ENCODE peak calls at places on chromosome 20, in four cellular contexts. H, Q, Y and X are unnamed samples.

GRCh38 chr20:297925-298754 is 770 bp downstream of the ZCCHC3 start:
- DNase-seq in Q (peak; percentile 83), Y (peak; percentile 48), H (peak; percentile 35), X (peak; percentile 38)

GRCh38 chr20:62370115-62370806 is 3.1 kb upstream of the LAMA5 start:
- DNase-seq in Y (peak; percentile 45), H (no peak), Q (peak; percentile 71), X (no peak)

GRCh38 chr20:37542281-37542680 is 14.6 kb upstream of the BLCAP start:
- DNase-seq in Y (no peak), Q (peak; percentile 63), H (peak; percentile 81), X (no peak)

GRCh38 chr20:7980332-7981046 is 39.1 kb downstream of the TMX4 start:
- DNase-seq in H (peak; percentile 79), Q (peak; percentile 60), Y (peak; percentile 15), X (peak; percentile 17)

GRCh38 chr20:45010399-45010828 is 44.1 kb downstream of the STK4 start:
- DNase-seq in Q (no peak), Y (no peak), H (no peak), X (no peak)

GRCh38 chr20:48544402-48545333 is 283.1 kb downstream of the PREX1 start:
- DNase-seq in Y (no peak), H (no peak), Q (no peak), X (no peak)

GRCh38 chr20:5654557-5654956 is 95.6 kb upstream of the SHLD1 start:
- DNase-seq in H (peak; percentile 93), Q (peak; percentile 99), Y (peak; percentile 28), X (no peak)

GRCh38 chr20:44776977-44777376 is 31.3 kb downstream of the KCNK15 start:
- DNase-seq in H (peak; percentile 31), Y (peak; percentile 22), Q (peak; percentile 18), X (peak; percentile 69)

GRCh38 chr20:23673209-23673608 is 15.6 kb downstream of the CST4 start:
- DNase-seq in Q (no peak), H (no peak), Y (no peak), X (no peak)

GRCh38 chr20:37500311-37500710 is 20.7 kb upstream of the NNAT start:
- DNase-seq in Q (no peak), H (no peak), Y (no peak), X (no peak)

GRCh38 chr20:43961541-43962471 is 47.2 kb downstream of the TOX2 start:
- DNase-seq in H (no peak), Q (no peak), Y (no peak), X (peak; percentile 20)

GRCh38 chr20:19739351-19739750 is 18.7 kb upstream of the RIN2 start:
- DNase-seq in Q (no peak), H (no peak), Y (no peak), X (no peak)

GRCh38 chr20:19734811-19735210 is 23.2 kb upstream of the RIN2 start:
- DNase-seq in Q (no peak), H (no peak), Y (no peak), X (no peak)

GRCh38 chr20:19738936-19739335 is 19.1 kb upstream of the RIN2 start:
- DNase-seq in H (no peak), Q (no peak), Y (no peak), X (no peak)

GRCh38 chr20:19737025-19737424 is 21.0 kb upstream of the RIN2 start:
- DNase-seq in Y (no peak), H (peak; percentile 33), Q (peak; percentile 85), X (no peak)

GRCh38 chr20:19735446-19735845 is 22.6 kb upstream of the RIN2 start:
- DNase-seq in H (peak; percentile 48), Q (peak; percentile 86), Y (no peak), X (no peak)
- TF ChIP-seq HMGXB4 in H (no peak), Q (no peak), Y (no peak), X (no peak)

GRCh38 chr20:2838170-2838797 is 2.2 kb downstream of the PCED1A start:
- DNase-seq in Y (peak; percentile 1), Q (no peak), H (no peak), X (no peak)

GRCh38 chr20:2838847-2839671 is 1.4 kb downstream of the PCED1A start:
- DNase-seq in Y (peak; percentile 0), H (no peak), Q (no peak), X (no peak)

GRCh38 chr20:2840138-2840966 is at the start of the genes PCED1A and VPS16:
- DNase-seq in H (peak; percentile 84), Q (peak; percentile 90), Y (peak; percentile 90), X (peak; percentile 81)

GRCh38 chr20:2839732-2840137 is 720 bp downstream of the PCED1A start:
- DNase-seq in Y (no peak), Q (no peak), H (no peak), X (no peak)

GRCh38 chr20:2840967-2841531 is 504 bp downstream of the VPS16 start:
- DNase-seq in Q (peak; percentile 59), Y (peak; percentile 52), H (peak; percentile 66), X (peak; percentile 65)
- TF ChIP-seq MAX in Q (no peak), Y (no peak), H (no peak), X (no peak)

GRCh38 chr20:51573576-51574243 is 31.2 kb upstream of the NFATC2 start:
- DNase-seq in Y (no peak), Q (no peak), H (no peak), X (no peak)
- TF ChIP-seq HMGXB4 in Y (no peak), Q (no peak), H (no peak), X (no peak)

GRCh38 chr20:58691405-58691772 is 1.2 kb upstream of the NPEPL1 start:
- DNase-seq in Q (no peak), H (no peak), Y (no peak), X (no peak)

GRCh38 chr20:58693226-58694006 is 816 bp downstream of the NPEPL1 start:
- DNase-seq in Q (peak; percentile 24), H (no peak), Y (no peak), X (peak; percentile 45)

GRCh38 chr20:58694241-58695083 is 1.9 kb downstream of the NPEPL1 start:
- DNase-seq in H (no peak), Q (no peak), Y (no peak), X (no peak)

GRCh38 chr20:58691773-58692578 is 624 bp upstream of the NPEPL1 start:
- DNase-seq in Q (no peak), Y (no peak), H (no peak), X (no peak)

DNA sequence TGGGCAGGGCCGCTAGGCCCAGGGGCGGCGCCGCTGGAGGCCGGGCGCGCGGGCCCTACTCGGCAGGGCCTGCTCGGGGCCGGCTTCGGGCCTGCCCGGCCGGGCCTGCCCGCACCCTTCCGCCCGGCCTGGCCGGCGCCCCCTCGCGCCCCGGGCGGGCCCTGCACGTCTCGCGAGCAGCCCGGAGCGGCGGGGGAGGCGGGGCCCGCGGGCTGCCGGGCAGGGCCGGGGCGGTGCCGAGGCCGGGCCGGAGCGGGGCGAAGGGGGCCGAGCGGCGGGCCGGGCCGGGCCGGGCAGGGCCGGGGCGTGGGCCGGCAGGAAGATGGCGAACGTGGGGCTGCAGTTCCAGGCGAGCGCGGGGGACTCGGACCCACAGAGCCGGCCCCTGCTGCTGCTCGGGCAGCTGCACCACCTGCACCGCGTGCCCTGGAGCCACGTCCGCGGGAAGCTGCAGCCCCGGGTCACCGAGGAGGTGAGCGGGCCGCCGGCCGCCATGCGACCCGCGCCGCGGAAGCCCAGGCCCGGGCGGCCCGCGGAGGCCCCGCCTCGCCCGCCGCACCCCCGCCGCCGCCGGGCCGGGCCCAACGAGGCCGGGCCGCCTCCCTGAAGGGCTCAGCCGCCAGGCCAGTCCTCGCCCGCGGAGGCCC is at the start of gene NPEPL1:
- DNase-seq in H (no peak), Q (peak; percentile 78), Y (no peak), X (peak; percentile 58)
- TF ChIP-seq MAX in H (no peak), Q (no peak), Y (no peak), X (no peak)

GRCh38 chr20:31551581-31552081 is 37.4 kb downstream of the HM13 start:
- DNase-seq in Q (no peak), H (no peak), Y (no peak), X (no peak)
- TF ChIP-seq HMGXB4 in Q (no peak), H (no peak), Y (no peak), X (no peak)

GRCh38 chr20:19784511-19785172 is 26.6 kb downstream of the RIN2 start:
- DNase-seq in Y (peak; percentile 29), H (peak; percentile 75), Q (peak; percentile 92), X (peak; percentile 24)

GRCh38 chr20:19785886-19786285 is 27.8 kb downstream of the RIN2 start:
- DNase-seq in Y (no peak), H (no peak), Q (no peak), X (no peak)

GRCh38 chr20:19782669-19783068 is 24.6 kb downstream of the RIN2 start:
- DNase-seq in Y (no peak), Q (no peak), H (no peak), X (no peak)

GRCh38 chr20:19785173-19785799 is 27.2 kb downstream of the RIN2 start:
- DNase-seq in Q (peak; percentile 42), H (no peak), Y (no peak), X (no peak)

GRCh38 chr20:19783966-19784401 is 25.9 kb downstream of the RIN2 start:
- DNase-seq in Y (no peak), Q (peak; percentile 76), H (peak; percentile 49), X (no peak)
- TF ChIP-seq MAX in Y (no peak), Q (peak; percentile 95), H (no peak), X (no peak)